ENCODE peak calls at places on chromosomes 7 and 10, in four cellular contexts. Q, K, L and V are unnamed samples.

GRCh38 chr10:74056081-74056818 is 58.3 kb downstream of the VCL start:
- DNase-seq in Q (no peak), K (peak), L (no peak), V (peak)

GRCh38 chr10:113463777-113464176 is 89.1 kb upstream of the HABP2 start:
- DNase-seq in Q (peak), K (no peak), L (no peak), V (no peak)

GRCh38 chr10:48406204-48406603 is 99.7 kb downstream of the MAPK8 start:
- DNase-seq in Q (no peak), K (no peak), L (no peak), V (no peak)

GRCh38 chr7:70053421-70053820 is 455.1 kb downstream of the AUTS2 start:
- DNase-seq in Q (no peak), K (no peak), L (no peak), V (no peak)

GRCh38 chr7:37062019-37062418 is 337.7 kb upstream of the AOAH start:
- DNase-seq in Q (no peak), K (no peak), L (no peak), V (no peak)

GRCh38 chr10:88243847-88244730 is 339.0 kb downstream of the RNLS start:
- DNase-seq in Q (no peak), K (peak), L (no peak), V (no peak)

GRCh38 chr10:14601872-14602725 is 172.6 kb downstream of the FAM107B start:
- DNase-seq in Q (peak), K (no peak), L (no peak), V (peak)

GRCh38 chr7:108114117-108114841 is 15.9 kb downstream of the LAMB4 start:
- DNase-seq in Q (no peak), K (no peak), L (no peak), V (no peak)

GRCh38 chr10:126065751-126066150 is 169.4 kb downstream of the FANK1 start:
- DNase-seq in Q (no peak), K (no peak), L (no peak), V (no peak)

GRCh38 chr7:22549667-22550513 is 49.9 kb upstream of the STEAP1B start:
- DNase-seq in Q (no peak), K (no peak), L (peak), V (no peak)

GRCh38 chr10:19922236-19922963 is 106.2 kb downstream of the PLXDC2 start:
- DNase-seq in Q (peak), K (no peak), L (no peak), V (no peak)

GRCh38 chr10:43913676-43914235 is 265.1 kb upstream of the ZNF32 start:
- DNase-seq in Q (no peak), K (no peak), L (peak), V (no peak)

GRCh38 chr7:1520574-1521234 is 9.8 kb upstream of the MAFK start:
- DNase-seq in Q (no peak), K (peak), L (no peak), V (no peak)

GRCh38 chr7:135189221-135189662 is 18.7 kb upstream of the CYREN start:
- DNase-seq in Q (no peak), K (no peak), L (no peak), V (no peak)

GRCh38 chr10:125605167-125605566 is 77.8 kb downstream of the TEX36 start:
- DNase-seq in Q (no peak), K (no peak), L (no peak), V (peak)

GRCh38 chr7:45196374-45196773 is 38.8 kb downstream of the RAMP3 start:
- DNase-seq in Q (no peak), K (no peak), L (no peak), V (no peak)

GRCh38 chr10:63058236-63058635 is 74.9 kb upstream of the NRBF2 start:
- DNase-seq in Q (no peak), K (no peak), L (no peak), V (no peak)

GRCh38 chr10:84098667-84099066 is 40.6 kb upstream of the GHITM start:
- DNase-seq in Q (no peak), K (no peak), L (no peak), V (no peak)

GRCh38 chr7:20365486-20365885 is 34.8 kb downstream of the ITGB8 start:
- DNase-seq in Q (no peak), K (peak), L (no peak), V (no peak)

GRCh38 chr7:39313958-39314357 is 252.2 kb upstream of the YAE1 start:
- DNase-seq in Q (no peak), K (no peak), L (no peak), V (no peak)

GRCh38 chr7:20598479-20599419 is 16.7 kb upstream of the ABCB5 start:
- DNase-seq in Q (no peak), K (no peak), L (no peak), V (peak)

GRCh38 chr10:132924046-132924952 is 18.1 kb downstream of the CFAP46 start:
- DNase-seq in Q (no peak), K (peak), L (no peak), V (no peak)